ENCODE peak calls at places on chromosomes 7 and 10, in nine cellular contexts. A is tibial artery, B is foreskin fibroblast, X is heart left ventricle, U is HCT116, I is lung, E is HL-60, N is dorsolateral prefrontal cortex, S is epithelial cell of esophagus. Q is an unnamed sample.

GRCh38 chr10:93815304-93816091 is 57.8 kb downstream of the LGI1 start:
- DNase-seq in U (no peak), B (no peak), S (no peak), N (peak), A (no peak), I (no peak), X (no peak), E (no peak), Q (peak)

GRCh38 chr10:89091501-89091900 is 100.9 kb downstream of the FAS start:
- DNase-seq in E (no peak), B (no peak), X (no peak), I (no peak), U (no peak), S (no peak), A (no peak), N (no peak), Q (peak)

GRCh38 chr7:111362660-111363059 is 199.6 kb downstream of the IMMP2L start:
- DNase-seq in B (peak), X (no peak), I (no peak), U (no peak), S (peak), E (no peak), N (no peak), A (no peak), Q (peak)

GRCh38 chr10:78844956-78845355 is 223.8 kb upstream of the ZMIZ1 start:
- DNase-seq in S (no peak), X (no peak), U (no peak), N (no peak), B (no peak), A (no peak), E (no peak), I (no peak), Q (no peak)

GRCh38 chr7:44145419-44145968 is 4.4 kb upstream of the MYL7 start:
- DNase-seq in N (peak), A (no peak), X (no peak), S (peak), I (no peak), U (no peak), B (peak), E (no peak), Q (no peak)

GRCh38 chr7:85529831-85530230 is 343.0 kb upstream of the SEMA3D start:
- DNase-seq in U (no peak), A (no peak), I (no peak), E (no peak), X (no peak), B (peak), S (no peak), N (no peak), Q (peak)

GRCh38 chr7:94003446-94004023 is 620 bp downstream of the BET1 start:
- DNase-seq in E (no peak), I (no peak), B (no peak), A (no peak), X (no peak), S (peak), U (no peak), N (no peak), Q (peak)

GRCh38 chr10:123637326-123637880 is 28.8 kb upstream of the GPR26 start:
- DNase-seq in X (no peak), A (no peak), N (no peak), S (peak), B (peak), I (no peak), E (no peak), U (peak), Q (no peak)

GRCh38 chr7:101243786-101244384 is 996 bp downstream of the FIS1 start:
- DNase-seq in X (no peak), E (no peak), A (no peak), U (no peak), S (no peak), B (no peak), N (no peak), I (no peak), Q (peak)

GRCh38 chr10:88835095-88835909 is 16.3 kb downstream of the ANKRD22 start:
- DNase-seq in A (peak), I (peak), N (peak), U (peak), S (peak), E (peak), X (peak), B (peak), Q (peak)

GRCh38 chr7:128168667-128169210 is 72.3 kb upstream of the LEP start:
- DNase-seq in E (no peak), A (peak), B (no peak), N (no peak), U (no peak), S (peak), X (no peak), I (no peak), Q (peak)

GRCh38 chr7:2680792-2681490 is 7.1 kb upstream of the AMZ1 start:
- DNase-seq in A (peak), B (peak), I (peak), S (peak), U (peak), E (peak), N (peak), X (peak), Q (peak)

GRCh38 chr10:36671607-36672006 is 453.8 kb upstream of the ANKRD30A start:
- DNase-seq in A (no peak), N (no peak), X (no peak), U (no peak), I (no peak), S (peak), B (no peak), E (no peak), Q (peak)

GRCh38 chr10:130232361-130233360 is 96.5 kb downstream of the GLRX3 start:
- DNase-seq in A (no peak), S (no peak), I (no peak), U (no peak), E (no peak), B (no peak), N (peak), X (no peak), Q (no peak)

GRCh38 chr7:4845740-4846142 is 16.1 kb downstream of the PAPOLB start:
- DNase-seq in A (no peak), X (peak), B (no peak), U (no peak), I (no peak), S (no peak), E (no peak), N (peak), Q (peak)

GRCh38 chr10:88116491-88116890 is 253.1 kb downstream of the PTEN start:
- DNase-seq in U (no peak), A (no peak), E (no peak), N (no peak), I (no peak), S (peak), B (peak), X (no peak), Q (no peak)

GRCh38 chr10:10959666-10960065 is 58.0 kb upstream of the CELF2 start:
- DNase-seq in E (no peak), B (no peak), A (no peak), N (no peak), X (no peak), U (no peak), I (no peak), S (no peak), Q (no peak)

GRCh38 chr7:123003539-123004126 is 8.1 kb upstream of the TAS2R16 start:
- DNase-seq in N (no peak), A (no peak), X (no peak), E (no peak), B (no peak), S (no peak), U (no peak), I (no peak), Q (no peak)

GRCh38 chr7:98724591-98724990 is 107.5 kb downstream of the NPTX2 start:
- DNase-seq in S (no peak), I (no peak), X (no peak), U (no peak), N (no peak), A (no peak), E (no peak), B (no peak), Q (no peak)

GRCh38 chr7:127447326-127447945 is 54.9 kb upstream of the ZNF800 start:
- DNase-seq in X (no peak), E (peak), A (no peak), I (no peak), U (peak), B (peak), N (no peak), S (peak), Q (peak)

GRCh38 chr7:20238754-20239324 is 21.7 kb upstream of the MACC1 start:
- DNase-seq in I (no peak), E (peak), B (no peak), X (no peak), N (no peak), A (no peak), S (peak), U (no peak), Q (no peak)

GRCh38 chr10:86688398-86688921 is 20.1 kb downstream of the LDB3 start:
- DNase-seq in B (peak), N (peak), S (peak), E (peak), A (no peak), X (peak), I (peak), U (peak), Q (peak)

GRCh38 chr10:123797813-123798212 is 93.8 kb downstream of the CPXM2 start:
- DNase-seq in E (no peak), I (no peak), U (no peak), N (no peak), B (no peak), A (no peak), X (no peak), S (no peak), Q (no peak)

GRCh38 chr10:12396093-12396492 is 46.7 kb downstream of the CAMK1D start:
- DNase-seq in E (no peak), I (no peak), B (no peak), S (no peak), U (no peak), N (no peak), A (peak), X (no peak), Q (no peak)

GRCh38 chr7:108239501-108240225 is 109.5 kb upstream of the LAMB4 start:
- DNase-seq in S (no peak), U (no peak), E (no peak), B (no peak), N (no peak), A (no peak), I (no peak), X (no peak), Q (no peak)

GRCh38 chr7:73715648-73716317 is 3.7 kb downstream of the STX1A start:
- DNase-seq in U (peak), S (peak), A (no peak), N (no peak), I (no peak), B (peak), X (no peak), E (peak), Q (peak)

GRCh38 chr10:43222296-43222695 is 44.6 kb downstream of the RASGEF1A start:
- DNase-seq in X (no peak), A (peak), U (no peak), B (no peak), I (no peak), N (peak), E (no peak), S (no peak), Q (no peak)

GRCh38 chr7:129780257-129781127 is 169.0 kb downstream of the NRF1 start:
- DNase-seq in N (no peak), A (no peak), I (peak), S (peak), B (no peak), U (peak), X (no peak), E (peak), Q (no peak)

GRCh38 chr10:663844-664243 is 25.6 kb downstream of the DIP2C start:
- DNase-seq in U (no peak), I (no peak), S (no peak), A (peak), B (no peak), E (no peak), N (peak), X (no peak), Q (no peak)

GRCh38 chr10:4343798-4344370 is 482.1 kb upstream of the AKR1E2 start:
- DNase-seq in X (no peak), I (no peak), A (no peak), S (no peak), E (no peak), N (no peak), U (no peak), B (no peak), Q (no peak)

GRCh38 chr10:30436688-30437038 is 2.7 kb downstream of the MAP3K8 start:
- DNase-seq in A (no peak), I (no peak), E (no peak), X (no peak), U (no peak), S (no peak), B (no peak), N (no peak), Q (peak)

DNA sequence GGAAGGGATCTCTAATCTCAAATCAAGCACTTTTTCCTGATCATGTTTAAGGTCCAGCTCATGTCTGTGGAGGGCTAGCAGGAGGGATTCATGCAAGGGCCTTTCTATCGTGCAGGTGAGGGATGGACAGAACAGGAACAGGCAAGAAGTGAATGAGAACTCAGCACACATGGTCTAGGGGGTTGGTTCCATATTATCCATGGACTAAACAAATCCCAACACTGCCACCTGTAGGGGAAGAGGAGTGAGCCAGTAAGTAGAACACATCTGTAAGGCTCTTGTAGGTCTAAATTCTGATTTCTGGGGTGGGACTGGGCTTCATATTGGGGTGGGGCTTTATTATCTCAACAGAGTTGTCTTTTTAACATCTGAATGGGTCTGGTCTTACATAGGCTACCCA is 138.0 kb upstream of the TARP start:
- DNase-seq in A (no peak), X (no peak), U (peak), S (peak), E (no peak), I (no peak), B (no peak), N (no peak), Q (peak)
- TF ChIP-seq CTCF in A (no peak), X (no peak), U (peak), S (peak), E (peak), I (no peak), B (no peak), N (no peak), Q (peak)

GRCh38 chr10:8336629-8337331 is 282.3 kb downstream of the GATA3 start:
- DNase-seq in E (no peak), X (no peak), B (no peak), S (no peak), U (no peak), I (peak), A (no peak), N (no peak), Q (no peak)

GRCh38 chr10:8334631-8335030 is 280.1 kb downstream of the GATA3 start:
- DNase-seq in X (no peak), U (no peak), I (no peak), A (no peak), B (no peak), S (no peak), N (no peak), E (no peak), Q (no peak)

GRCh38 chr10:8331387-8331786 is 276.9 kb downstream of the GATA3 start:
- DNase-seq in N (no peak), S (no peak), U (no peak), B (no peak), I (no peak), X (no peak), E (no peak), A (no peak), Q (no peak)

GRCh38 chr10:8331896-8332729 is 277.6 kb downstream of the GATA3 start:
- DNase-seq in X (peak), E (no peak), N (peak), A (peak), U (no peak), B (no peak), I (no peak), S (peak), Q (peak)

DNA sequence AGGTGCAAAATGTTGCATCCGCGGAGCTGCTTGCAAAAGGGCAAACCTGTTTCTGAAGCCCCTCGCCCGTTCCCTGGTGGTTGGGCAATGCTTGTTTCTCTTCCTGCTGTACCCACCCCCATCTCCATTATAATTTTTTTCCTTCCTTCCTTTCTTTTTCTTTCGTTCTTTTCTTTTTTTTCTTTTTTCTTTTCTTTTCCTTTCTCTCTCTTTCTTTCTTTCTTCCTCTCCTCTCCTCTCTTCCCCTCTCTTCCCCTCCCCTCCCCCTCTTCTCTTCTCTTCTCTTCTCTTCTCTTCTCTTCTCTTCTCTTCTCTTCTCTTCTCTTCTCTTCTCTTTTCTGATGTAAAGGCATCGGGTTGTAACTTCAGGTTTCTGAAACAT is 278.2 kb downstream of the GATA3 start:
- DNase-seq in E (no peak), A (no peak), N (no peak), I (no peak), B (no peak), S (no peak), U (no peak), X (no peak), Q (no peak)
- H3K4me3 ChIP-seq in E (no peak), A (peak), N (peak), I (no peak), B (no peak), S (peak), U (no peak), X (peak), Q (peak)

DNA sequence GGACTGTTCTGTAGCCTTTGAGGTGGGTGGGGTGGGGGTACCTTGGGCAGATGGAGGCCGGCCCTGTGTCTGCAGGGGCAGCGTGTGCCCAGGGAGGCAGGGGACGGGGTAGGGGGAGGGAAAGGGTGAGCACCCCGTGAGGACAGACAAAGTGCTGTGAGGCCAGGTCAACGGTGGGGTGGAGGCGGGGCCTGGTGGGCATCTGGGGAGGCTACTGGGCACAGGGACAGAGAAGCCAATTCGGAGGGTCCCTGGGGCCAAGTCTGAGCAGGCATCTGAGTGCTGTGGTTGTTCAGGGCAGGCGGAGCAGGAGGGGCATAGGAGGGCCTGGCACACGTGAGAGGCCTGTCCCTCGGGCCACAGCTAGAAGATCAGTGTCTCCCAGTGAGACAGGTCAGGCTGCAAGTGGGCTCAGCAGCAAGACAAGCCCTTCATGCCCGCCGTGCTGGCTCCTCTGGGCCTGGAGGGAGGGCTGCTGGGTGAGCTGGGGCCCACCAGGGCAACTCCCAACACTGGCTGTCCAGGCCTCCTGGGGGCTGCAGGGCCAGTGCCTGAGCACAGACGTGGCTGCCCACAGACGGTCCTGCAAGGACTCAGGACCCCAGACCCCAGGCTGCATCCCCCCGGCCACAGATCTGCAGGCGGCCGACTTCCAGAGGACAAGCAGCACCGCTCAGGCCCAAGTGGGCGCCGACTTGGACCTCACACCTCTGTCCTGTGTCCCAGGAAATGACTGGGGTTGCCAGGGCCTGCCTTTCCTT is 26.4 kb upstream of the KNDC1 start:
- DNase-seq in N (no peak), B (no peak), E (no peak), S (no peak), A (peak), I (no peak), X (peak), U (no peak), Q (no peak)
- TF ChIP-seq CTCF in N (no peak), B (no peak), E (no peak), S (no peak), A (no peak), I (no peak), X (no peak), U (no peak), Q (no peak)

DNA sequence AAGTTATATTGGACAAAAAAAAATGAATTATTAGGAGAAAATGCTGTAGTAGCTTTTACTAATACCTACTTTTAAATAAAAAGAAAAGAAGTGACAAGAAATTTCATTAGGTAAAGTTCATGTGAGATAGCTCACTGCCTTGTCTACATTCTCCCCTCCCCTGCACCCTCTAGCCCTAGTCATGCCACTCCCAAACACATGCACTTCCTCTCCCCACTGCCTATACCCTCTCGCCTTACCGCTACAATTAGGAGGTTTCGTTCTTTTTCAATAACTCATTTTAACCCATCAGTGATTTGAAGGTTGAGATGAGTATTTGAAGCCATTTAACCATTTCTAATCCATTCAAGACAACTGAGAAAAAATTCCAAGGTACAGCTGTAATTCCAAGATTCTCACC is 75.3 kb downstream of the HIBADH start:
- DNase-seq in S (no peak), E (no peak), U (no peak), X (no peak), A (no peak), B (no peak), I (no peak), N (no peak), Q (no peak)
- H3K4me3 ChIP-seq in S (no peak), E (no peak), U (no peak), X (no peak), A (no peak), B (no peak), I (no peak), N (no peak), Q (no peak)

GRCh38 chr10:59713196-59713821 is 3.7 kb upstream of the SLC16A9 start:
- DNase-seq in E (no peak), S (no peak), X (no peak), I (no peak), A (no peak), B (no peak), N (no peak), U (no peak), Q (no peak)
- TF ChIP-seq CTCF in E (no peak), S (no peak), X (no peak), I (no peak), A (no peak), B (no peak), N (no peak), U (no peak), Q (no peak)

DNA sequence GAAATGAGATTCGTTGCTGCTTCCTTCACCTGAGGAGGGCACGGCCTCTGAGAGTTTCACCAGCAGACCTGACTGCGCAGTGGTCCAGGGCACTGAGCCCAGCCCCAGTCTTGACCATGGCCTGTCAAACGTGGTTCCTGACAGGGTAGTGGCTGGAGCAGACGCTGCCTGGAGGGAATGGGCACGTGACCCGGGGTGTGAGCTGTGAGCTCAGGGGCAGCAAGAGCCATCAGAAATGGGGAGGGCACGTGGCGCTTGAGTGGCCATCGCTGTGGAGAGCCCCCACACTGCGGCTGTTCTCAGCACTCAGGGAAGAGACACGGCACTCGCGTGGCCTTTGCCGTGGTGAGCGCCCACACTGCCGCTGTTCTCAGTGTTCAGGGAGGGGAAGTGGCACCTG is 12.0 kb downstream of the FAM20C start:
- DNase-seq in I (no peak), U (no peak), S (no peak), B (no peak), E (no peak), N (no peak), A (no peak), X (no peak), Q (no peak)
- H3K4me3 ChIP-seq in I (no peak), U (no peak), S (no peak), B (no peak), E (no peak), N (no peak), A (no peak), X (no peak), Q (no peak)

GRCh38 chr10:114487815-114488536 is 83.7 kb upstream of the AFAP1L2 start:
- DNase-seq in B (no peak), U (no peak), A (no peak), X (no peak), S (peak), N (no peak), E (no peak), I (no peak), Q (no peak)

GRCh38 chr10:114483575-114483974 is 79.3 kb upstream of the AFAP1L2 start:
- DNase-seq in N (peak), S (no peak), I (no peak), B (no peak), A (no peak), U (no peak), X (peak), E (no peak), Q (no peak)

GRCh38 chr10:114489521-114490310 is 85.4 kb upstream of the AFAP1L2 start:
- DNase-seq in S (no peak), U (peak), X (peak), A (no peak), N (no peak), E (no peak), I (no peak), B (no peak), Q (no peak)

GRCh38 chr10:114485695-114486400 is 81.5 kb upstream of the AFAP1L2 start:
- DNase-seq in U (no peak), N (no peak), E (no peak), X (no peak), I (no peak), A (no peak), S (no peak), B (no peak), Q (no peak)

GRCh38 chr10:114486938-114487814 is 82.9 kb upstream of the AFAP1L2 start:
- DNase-seq in S (peak), I (no peak), A (no peak), B (peak), U (no peak), X (no peak), N (no peak), E (no peak), Q (no peak)
- TF ChIP-seq CTCF in S (no peak), I (no peak), A (no peak), B (no peak), U (peak), X (no peak), N (no peak), E (no peak), Q (no peak)

Q was measured in fibroblast of the aortic adventitia.